ENCODE peak calls at places on chromosomes 3 and 15, in seven cellular contexts. R, G, V, M, Q, U and K are unnamed samples.
A peak's percentile ranks its signal among the peaks of the same experiment; 100 is the strongest.

GRCh38 chr3:128546646-128547045 is 53.6 kb upstream of the GATA2 start:
- DNase-seq in G (no peak), M (no peak), R (no peak), V (no peak), Q (no peak), U (peak; percentile 25), K (no peak)

GRCh38 chr3:11480663-11481298 is 162.9 kb downstream of the VGLL4 start:
- DNase-seq in U (no peak), M (no peak), V (no peak), R (no peak), Q (no peak), G (no peak), K (no peak)

GRCh38 chr3:128950223-128950938 is 43.5 kb downstream of the CFAP92 start:
- DNase-seq in V (peak; percentile 40), U (no peak), M (peak; percentile 18), G (no peak), Q (no peak), R (no peak), K (no peak)

GRCh38 chr15:39691229-39691628 is 91.4 kb downstream of the FSIP1 start:
- DNase-seq in U (no peak), Q (no peak), R (no peak), G (no peak), V (peak; percentile 44), M (no peak), K (no peak)

GRCh38 chr3:20935791-20936190 is 749.8 kb upstream of the SGO1 start:
- DNase-seq in G (no peak), M (no peak), R (no peak), V (no peak), U (no peak), Q (no peak), K (no peak)

GRCh38 chr15:61916104-61916503 is 144.1 kb downstream of the VPS13C start:
- DNase-seq in Q (no peak), U (no peak), M (no peak), V (peak; percentile 12), R (no peak), G (no peak), K (no peak)

GRCh38 chr15:40235201-40235890 is 3.5 kb upstream of the PAK6 start:
- DNase-seq in M (no peak), Q (peak; percentile 34), U (peak; percentile 39), R (no peak), G (no peak), V (no peak), K (no peak)

GRCh38 chr3:151895478-151895877 is 22.0 kb downstream of the SUCNR1 start:
- DNase-seq in M (no peak), G (no peak), R (no peak), U (no peak), Q (no peak), V (no peak), K (no peak)

GRCh38 chr15:48358681-48359152 is 27.5 kb downstream of the DUT start:
- DNase-seq in G (no peak), R (no peak), Q (no peak), M (no peak), V (no peak), U (no peak), K (no peak)

GRCh38 chr15:80389370-80389769 is 14.8 kb upstream of the ARNT2 start:
- DNase-seq in M (no peak), R (no peak), U (no peak), V (no peak), Q (no peak), G (no peak), K (no peak)

GRCh38 chr3:13853978-13854296 is 25.9 kb downstream of the WNT7A start:
- DNase-seq in M (no peak), R (no peak), V (no peak), Q (no peak), G (no peak), U (no peak), K (no peak)

GRCh38 chr3:123028233-123028828 is 768 bp upstream of the SEMA5B start:
- DNase-seq in Q (peak; percentile 43), R (no peak), M (peak; percentile 57), V (peak; percentile 66), G (no peak), U (no peak), K (peak; percentile 41)

GRCh38 chr15:62454567-62455172 is 289.6 kb upstream of the C2CD4B start:
- DNase-seq in M (no peak), V (no peak), Q (no peak), U (no peak), G (no peak), R (no peak), K (no peak)

GRCh38 chr15:63056843-63057242 is 14.3 kb downstream of the TPM1 start:
- DNase-seq in G (no peak), Q (no peak), R (peak; percentile 68), M (no peak), U (no peak), V (no peak), K (no peak)

GRCh38 chr3:179088306-179088705 is 16.7 kb upstream of the ZMAT3 start:
- DNase-seq in Q (no peak), V (no peak), G (no peak), R (no peak), M (no peak), U (no peak), K (no peak)

GRCh38 chr15:63915888-63916731 is 82.4 kb upstream of the HERC1 start:
- DNase-seq in R (no peak), G (no peak), M (no peak), V (peak; percentile 31), U (peak; percentile 66), Q (no peak), K (no peak)

GRCh38 chr3:62630664-62631063 is 244.6 kb downstream of the CADPS start:
- DNase-seq in V (no peak), R (no peak), M (peak; percentile 1), G (no peak), U (no peak), Q (no peak), K (no peak)

GRCh38 chr15:68816795-68817303 is 3.8 kb downstream of the ANP32A start:
- DNase-seq in Q (no peak), G (no peak), M (no peak), V (peak; percentile 41), R (no peak), U (peak; percentile 44), K (no peak)

GRCh38 chr15:37289109-37289765 is 188.9 kb upstream of the MEIS2 start:
- DNase-seq in Q (peak; percentile 14), V (peak; percentile 52), G (no peak), R (no peak), M (no peak), U (peak; percentile 43), K (no peak)

GRCh38 chr3:174891524-174892203 is 32.5 kb downstream of the NAALADL2 start:
- DNase-seq in U (no peak), Q (no peak), R (no peak), M (no peak), G (no peak), V (peak; percentile 1), K (no peak)